ENCODE peak calls at places on chromosomes 1 and 21, in six cellular contexts. O is H1, M is HCT116, U is K562, C is HepG2, N is NT2/D1. E is an unnamed sample.

GRCh38 chr1:227043755-227044154 is 103.7 kb downstream of the COQ8A start:
- DNase-seq in C (no peak), N (no peak), M (no peak), O (no peak), U (no peak), E (no peak)

GRCh38 chr1:223010552-223011229 is 132.4 kb downstream of the TLR5 start:
- DNase-seq in M (no peak), U (no peak), C (peak; percentile 87), O (no peak), N (no peak), E (no peak)

GRCh38 chr1:212196355-212196754 is 88.9 kb upstream of the PPP2R5A start:
- DNase-seq in N (no peak), C (no peak), O (no peak), M (no peak), U (no peak), E (no peak)

GRCh38 chr1:215517441-215517891 is 49.6 kb upstream of the KCTD3 start:
- DNase-seq in O (no peak), U (no peak), C (no peak), M (peak; percentile 13), N (peak; percentile 48), E (no peak)

GRCh38 chr1:59044535-59045121 is 252.3 kb upstream of the FGGY start:
- DNase-seq in N (no peak), C (peak; percentile 29), M (no peak), U (no peak), O (no peak), E (no peak)

GRCh38 chr21:30164796-30165195 is 1.8 kb downstream of the CLDN17 start:
- DNase-seq in N (no peak), M (no peak), U (no peak), O (no peak), C (no peak), E (no peak)

GRCh38 chr1:59006309-59006698 is 222.5 kb upstream of the JUN start:
- DNase-seq in O (no peak), U (no peak), N (no peak), M (no peak), C (no peak), E (no peak)

GRCh38 chr1:53582211-53583020 is 123.2 kb downstream of the DMRTB1 start:
- DNase-seq in N (no peak), O (no peak), M (no peak), U (peak; percentile 24), C (no peak), E (no peak)

GRCh38 chr1:181105134-181106021 is 16.9 kb downstream of the IER5 start:
- DNase-seq in N (no peak), U (peak; percentile 99), M (peak; percentile 56), C (peak; percentile 74), O (no peak), E (no peak)

GRCh38 chr1:62515055-62515454 is 78.2 kb downstream of the USP1 start:
- DNase-seq in C (peak; percentile 72), N (no peak), M (no peak), O (no peak), U (no peak), E (no peak)

GRCh38 chr1:203465943-203466342 is 9.7 kb upstream of the PRELP start:
- DNase-seq in U (no peak), N (no peak), M (no peak), O (no peak), C (no peak), E (no peak)

GRCh38 chr1:204376919-204377799 is 17.4 kb upstream of the PLEKHA6 start:
- DNase-seq in O (no peak), M (peak; percentile 33), C (peak; percentile 79), U (no peak), N (no peak), E (no peak)

GRCh38 chr1:192805832-192806323 is 3.0 kb upstream of the RGS2 start:
- DNase-seq in O (no peak), U (peak; percentile 63), C (peak; percentile 68), N (no peak), M (peak; percentile 82), E (no peak)

GRCh38 chr1:235902638-235903542 is 36.2 kb upstream of the LYST start:
- DNase-seq in C (no peak), O (no peak), U (no peak), N (no peak), M (peak; percentile 79), E (no peak)

GRCh38 chr1:198648584-198648983 is 9.7 kb downstream of the PTPRC start:
- DNase-seq in U (no peak), N (no peak), O (no peak), C (no peak), M (no peak), E (no peak)
- TF ChIP-seq ZNF274 in U (no peak), N (no peak), O (no peak), C (no peak), M (no peak), E (no peak)

GRCh38 chr1:154220071-154220969 is at the start of gene UBAP2L:
- DNase-seq in N (peak; percentile 100), U (peak; percentile 92), C (peak; percentile 98), O (peak; percentile 99), M (peak; percentile 98), E (peak; percentile 98)

GRCh38 chr1:154220970-154221814 is 437 bp downstream of the UBAP2L start:
- DNase-seq in O (no peak), U (peak; percentile 66), N (no peak), M (no peak), C (no peak), E (no peak)

GRCh38 chr1:154222518-154222917 is 1.8 kb downstream of the UBAP2L start:
- DNase-seq in C (no peak), O (no peak), M (no peak), N (no peak), U (no peak), E (no peak)

GRCh38 chr1:154222918-154223317 is 2.2 kb downstream of the UBAP2L start:
- DNase-seq in C (no peak), O (no peak), U (no peak), N (no peak), M (no peak), E (no peak)

GRCh38 chr1:154221815-154222081 is 993 bp downstream of the UBAP2L start:
- DNase-seq in O (no peak), M (no peak), N (no peak), U (no peak), C (peak; percentile 31), E (no peak)
- H3K4me1 ChIP-seq in O (peaks cover 11% of the 10 kb centered on the region), M (peaks cover 8% of the 10 kb centered on the region), N (no peaks in the 10 kb centered on the region), U (peaks cover 3% of the 10 kb centered on the region), C (peaks cover 75% of the 10 kb centered on the region), E (peaks cover 21% of the 10 kb centered on the region)

GRCh38 chr1:84415386-84415785 is 17.1 kb downstream of the DNASE2B start:
- DNase-seq in C (no peak), M (no peak), O (no peak), N (no peak), U (no peak), E (no peak)

GRCh38 chr1:84409888-84410287 is 11.6 kb downstream of the DNASE2B start:
- DNase-seq in C (no peak), M (no peak), U (no peak), N (no peak), O (no peak), E (no peak)

GRCh38 chr1:84407524-84408318 is 9.4 kb downstream of the DNASE2B start:
- DNase-seq in C (no peak), M (no peak), O (no peak), U (no peak), N (no peak), E (no peak)

GRCh38 chr1:84410328-84411107 is 12.2 kb downstream of the DNASE2B start:
- DNase-seq in M (no peak), C (no peak), N (no peak), U (no peak), O (no peak), E (no peak)

DNA sequence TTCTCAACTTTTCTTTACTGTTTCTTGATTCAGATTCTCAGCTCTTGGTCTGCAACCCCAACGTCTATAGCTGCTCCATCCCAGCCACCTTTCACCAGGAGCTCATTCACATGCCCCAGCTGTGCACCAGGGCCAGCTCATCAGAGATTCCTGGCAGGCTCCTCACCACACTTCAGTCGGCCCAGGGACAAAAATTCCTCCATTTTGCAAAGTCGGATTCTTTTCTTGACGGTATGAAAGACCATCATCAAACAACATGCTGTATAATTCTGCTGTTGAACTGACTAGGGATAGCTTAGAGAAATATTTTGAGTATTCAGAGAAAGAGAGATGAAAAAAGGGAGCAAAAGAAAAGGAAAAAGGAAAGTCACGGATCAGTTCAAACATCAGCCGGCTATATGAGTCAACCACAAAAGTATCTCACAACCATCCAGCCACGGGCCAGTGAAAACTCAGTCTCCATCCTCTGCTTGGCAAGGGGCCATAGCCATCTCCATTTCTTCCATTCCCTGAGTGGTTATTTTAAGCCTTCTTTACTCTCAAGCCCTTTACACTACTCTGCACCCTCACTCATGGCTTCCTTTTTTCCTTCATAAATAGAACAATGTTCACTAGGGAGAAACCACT is 14.1 kb downstream of the DNASE2B start:
- DNase-seq in N (no peak), C (no peak), O (no peak), U (no peak), M (no peak), E (no peak)
- TF ChIP-seq ZNF274 in N (no peak), C (no peak), O (no peak), U (no peak), M (no peak), E (no peak)

GRCh38 chr1:15963968-15964648 is 11.8 kb downstream of the ZBTB17 start:
- DNase-seq in U (no peak), C (no peak), M (no peak), O (no peak), N (no peak), E (no peak)

GRCh38 chr1:15962671-15963362 is 13.1 kb downstream of the ZBTB17 start:
- DNase-seq in M (no peak), O (no peak), C (no peak), N (no peak), U (no peak), E (no peak)

GRCh38 chr1:15965228-15965767 is 10.6 kb downstream of the ZBTB17 start:
- DNase-seq in N (no peak), O (no peak), M (no peak), C (no peak), U (no peak), E (peak; percentile 82)

GRCh38 chr1:15962176-15962575 is 13.7 kb downstream of the ZBTB17 start:
- DNase-seq in C (no peak), U (no peak), M (no peak), N (no peak), O (no peak), E (no peak)

GRCh38 chr1:15963363-15963967 is 12.4 kb downstream of the ZBTB17 start:
- DNase-seq in M (no peak), U (no peak), N (no peak), O (no peak), C (no peak), E (no peak)
- H3K4me1 ChIP-seq in M (no peaks in the 10 kb centered on the region), U (peaks cover 4% of the 10 kb centered on the region), N (peaks cover 7% of the 10 kb centered on the region), O (peaks cover 4% of the 10 kb centered on the region), C (peaks cover 12% of the 10 kb centered on the region), E (peaks cover 53% of the 10 kb centered on the region)

DNA sequence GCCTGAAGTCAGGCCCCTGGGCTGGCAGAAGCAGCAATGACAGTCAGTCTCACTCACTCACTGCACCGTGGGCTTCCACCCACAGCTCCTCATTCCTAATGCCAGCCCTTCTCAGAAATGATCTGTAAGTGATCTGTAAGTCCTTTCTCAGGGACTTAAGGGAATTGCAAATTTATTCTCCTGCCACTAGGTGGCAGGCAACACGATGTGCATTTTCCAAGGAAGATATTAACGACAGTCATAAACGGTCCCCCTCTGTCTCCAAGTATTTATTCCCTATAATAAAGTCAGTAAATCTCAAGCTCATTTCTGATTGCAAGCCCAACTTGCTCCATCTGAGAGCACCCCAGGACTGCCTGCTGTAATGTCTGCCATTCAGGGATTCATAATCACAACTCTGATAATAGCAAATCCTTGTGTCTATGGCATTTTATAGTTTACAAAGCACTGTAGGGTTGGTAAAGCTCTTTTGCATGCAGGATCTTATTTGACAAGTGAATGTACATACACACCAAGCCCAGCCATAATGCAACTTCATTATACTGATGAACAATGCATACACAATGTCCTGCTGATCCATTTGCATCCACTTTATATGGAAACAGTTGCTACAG is 380.6 kb upstream of the CAMK1G start:
- DNase-seq in M (peak; percentile 46), U (peak; percentile 47), C (peak; percentile 46), O (no peak), N (peak; percentile 66), E (no peak)
- TF ChIP-seq ZNF274 in M (no peak), U (no peak), C (no peak), O (no peak), N (no peak), E (no peak)

E was measured in GM12878.